ENCODE peak calls at places on chromosomes 5 and 9, in ten cellular contexts. X is right lobe of liver; E is CD8-positive, alpha-beta T cell; H is lung; V is SK-N-SH; W is CD8-positive, alpha-beta memory T cell; F is effector memory CD4-positive, alpha-beta T cell; I is ovary; A is iPS DF 6.9; P is heart right ventricle. S is an unnamed sample. For H3K4me1, the result is how much of the 10 kb centered on the place peaks cover.

GRCh38 chr9:75001719-75002421 is 26.2 kb downstream of the CARNMT1 start:
- DNase-seq in X (no peak), E (no peak), H (no peak), V (peak), W (no peak), F (no peak), I (no peak), A (peak), P (no peak), S (peak)

GRCh38 chr9:127838375-127839078 is 15.9 kb downstream of the ENG start:
- DNase-seq in X (peak), E (no peak), H (peak), V (no peak), W (no peak), F (no peak), I (peak), A (no peak), P (peak), S (no peak)

GRCh38 chr9:7108956-7109355 is 351.2 kb downstream of the KDM4C start:
- DNase-seq in X (no peak), E (no peak), H (no peak), V (no peak), W (no peak), F (no peak), I (no peak), A (no peak), P (no peak), S (no peak)

GRCh38 chr5:75243100-75243499 is 6.4 kb upstream of the ANKRD31 start:
- DNase-seq in X (no peak), E (no peak), H (no peak), V (no peak), W (no peak), F (no peak), I (no peak), A (no peak), P (no peak), S (peak)

GRCh38 chr9:96033896-96034295 is 158.4 kb downstream of the ERCC6L2 start:
- DNase-seq in X (no peak), E (no peak), H (no peak), V (no peak), W (no peak), F (no peak), I (no peak), A (no peak), P (no peak), S (no peak)

GRCh38 chr9:136403915-136404800 is 4.2 kb upstream of the SNAPC4 start:
- DNase-seq in X (no peak), E (no peak), H (no peak), V (no peak), W (no peak), F (peak), I (no peak), A (no peak), P (no peak), S (no peak)

GRCh38 chr9:68961587-68961986 is 52.3 kb downstream of the PRKACG start:
- DNase-seq in X (no peak), E (no peak), H (no peak), V (no peak), W (no peak), F (no peak), I (no peak), A (no peak), P (no peak), S (no peak)

GRCh38 chr5:87435144-87435694 is 22.5 kb upstream of the CCNH start:
- DNase-seq in X (no peak), E (no peak), H (no peak), V (no peak), W (no peak), F (no peak), I (no peak), A (no peak), P (no peak), S (no peak)

GRCh38 chr9:93950619-93951601 is 4.2 kb downstream of the BARX1 start:
- DNase-seq in X (peak), E (no peak), H (peak), V (peak), W (no peak), F (no peak), I (no peak), A (no peak), P (no peak), S (no peak)

GRCh38 chr5:33611882-33612281 is 171.1 kb downstream of the TARS1 start:
- DNase-seq in X (no peak), E (no peak), H (no peak), V (no peak), W (no peak), F (no peak), I (no peak), A (no peak), P (no peak), S (peak)

GRCh38 chr5:76544268-76544926 is 78.8 kb downstream of the F2RL2 start:
- DNase-seq in X (peak), E (peak), H (no peak), V (peak), W (peak), F (peak), I (no peak), A (no peak), P (no peak), S (no peak)

GRCh38 chr9:91148306-91148705 is 213.4 kb downstream of the AUH start:
- DNase-seq in X (no peak), E (no peak), H (no peak), V (no peak), W (no peak), F (no peak), I (no peak), A (no peak), P (no peak), S (no peak)

DNA sequence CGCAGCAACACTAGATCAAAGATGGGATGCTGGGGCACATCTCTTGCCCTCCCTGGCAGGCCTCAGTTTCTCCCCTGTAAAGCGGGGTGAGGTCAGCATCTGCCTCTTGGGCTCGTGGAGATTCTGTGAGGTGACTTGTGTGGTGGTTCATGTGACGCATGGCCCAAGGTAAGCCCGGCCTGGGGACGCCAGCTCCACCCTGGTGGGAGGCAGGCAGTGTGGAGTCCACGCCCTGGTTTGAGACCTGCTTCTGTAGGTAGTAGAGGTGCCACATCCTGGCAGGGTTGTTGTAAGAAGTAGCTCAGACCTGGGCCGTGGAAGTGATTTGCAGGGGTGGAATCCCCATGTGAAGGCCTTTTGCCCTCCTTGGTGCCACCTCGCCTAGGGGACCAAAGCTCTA is 101.5 kb downstream of the DAB2IP start:
- DNase-seq in X (no peak), E (no peak), H (no peak), V (no peak), W (no peak), F (no peak), I (no peak), A (no peak), P (no peak), S (no peak)
- H3K4me1 ChIP-seq in X (under half), E (under half), H (under half), V (under half), W (under half), F (under half), I (half or more), A (under half), P (half or more), S (under half)

GRCh38 chr5:150446103-150446502 is 3.4 kb downstream of the RPS14 start:
- DNase-seq in X (no peak), E (no peak), H (no peak), V (no peak), W (no peak), F (no peak), I (no peak), A (no peak), P (no peak), S (no peak)
- H3K27ac ChIP-seq in X (no peak), E (no peak), H (no peak), V (no peak), W (no peak), F (no peak), I (no peak), A (no peak), P (no peak), S (no peak)

GRCh38 chr9:129349571-129349947 is 171.5 kb upstream of the IER5L start:
- DNase-seq in X (no peak), E (no peak), H (no peak), V (peak), W (no peak), F (no peak), I (no peak), A (no peak), P (no peak), S (no peak)
- H3K4me1 ChIP-seq in X (under half), E (under half), H (under half), V (under half), W (under half), F (under half), I (under half), A (under half), P (under half), S (under half)

GRCh38 chr9:19703702-19704101 is 85.1 kb downstream of the SLC24A2 start:
- DNase-seq in X (no peak), E (no peak), H (no peak), V (no peak), W (no peak), F (no peak), I (no peak), A (no peak), P (no peak), S (peak)
- H3K27ac ChIP-seq in X (no peak), E (no peak), H (no peak), V (no peak), W (no peak), F (no peak), I (no peak), A (no peak), P (no peak), S (no peak)

GRCh38 chr9:134192951-134193731 is 28.8 kb upstream of the RNU6ATAC start:
- DNase-seq in X (peak), E (no peak), H (peak), V (peak), W (peak), F (no peak), I (no peak), A (no peak), P (no peak), S (no peak)

GRCh38 chr9:134191455-134192209 is 27.3 kb upstream of the RNU6ATAC start:
- DNase-seq in X (peak), E (no peak), H (no peak), V (peak), W (peak), F (no peak), I (no peak), A (no peak), P (no peak), S (no peak)

GRCh38 chr9:134196911-134197310 is 32.5 kb upstream of the RNU6ATAC start:
- DNase-seq in X (peak), E (no peak), H (no peak), V (no peak), W (peak), F (no peak), I (no peak), A (no peak), P (peak), S (no peak)

GRCh38 chr9:134192311-134192950 is 28.1 kb upstream of the RNU6ATAC start:
- DNase-seq in X (peak), E (no peak), H (no peak), V (peak), W (peak), F (no peak), I (no peak), A (no peak), P (no peak), S (no peak)

DNA sequence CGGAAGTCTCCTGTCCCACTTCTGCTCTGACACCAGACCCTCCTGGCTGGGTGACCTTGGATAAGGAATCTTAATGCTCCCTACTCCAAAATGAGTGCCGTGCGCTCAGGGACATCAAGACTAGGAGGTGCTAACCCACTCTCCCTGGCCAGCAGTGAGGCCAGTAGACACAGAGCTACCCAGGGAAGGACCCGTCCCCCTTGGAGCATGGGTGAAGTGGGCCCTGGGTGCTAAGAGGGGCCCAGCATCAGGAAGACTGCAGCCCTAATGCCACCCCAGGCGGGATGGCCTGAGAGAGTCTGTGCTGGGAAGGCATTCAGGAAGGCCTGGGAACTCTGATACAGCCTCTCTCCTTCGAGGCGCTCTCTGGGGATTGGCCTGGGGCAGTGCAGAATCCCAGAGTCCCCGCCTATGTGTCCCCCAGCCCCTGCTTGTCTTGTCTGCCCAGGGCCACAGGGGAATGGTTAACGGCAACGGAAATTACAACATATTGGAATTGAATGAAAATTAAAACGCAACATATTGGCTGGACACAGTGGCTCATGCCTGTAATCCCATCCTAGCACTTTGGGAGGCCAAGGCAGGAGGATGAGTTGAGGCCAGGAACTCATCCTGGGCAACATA is 29.7 kb upstream of the RNU6ATAC start:
- DNase-seq in X (peak), E (no peak), H (no peak), V (peak), W (peak), F (no peak), I (no peak), A (no peak), P (no peak), S (no peak)
- H3K4me1 ChIP-seq in X (under half), E (under half), H (under half), V (under half), W (under half), F (under half), I (under half), A (under half), P (under half), S (under half)

DNA sequence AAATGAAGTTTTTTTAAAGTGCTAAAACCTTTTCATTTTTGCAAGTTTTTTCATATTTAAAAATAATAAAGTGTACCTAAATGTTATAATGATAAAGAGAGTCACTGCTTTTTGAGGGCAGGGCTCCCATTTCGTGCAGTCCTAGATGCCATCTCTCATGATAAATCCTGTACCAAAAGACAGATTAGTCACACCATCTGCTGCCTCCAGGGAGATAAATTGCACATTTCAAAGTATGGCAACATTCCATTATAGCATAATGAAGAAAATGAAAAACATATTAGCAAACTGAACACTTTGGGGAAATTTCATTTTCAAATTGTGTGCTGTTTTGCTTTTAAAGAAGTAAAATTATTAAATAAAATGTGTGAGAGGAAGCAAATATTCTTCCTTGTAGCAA is 257.2 kb downstream of the KIAA0825 start:
- DNase-seq in X (no peak), E (no peak), H (no peak), V (peak), W (no peak), F (no peak), I (no peak), A (no peak), P (no peak), S (peak)
- H3K27ac ChIP-seq in X (no peak), E (no peak), H (no peak), V (no peak), W (no peak), F (no peak), I (no peak), A (no peak), P (no peak), S (no peak)

GRCh38 chr5:60811105-60811504 is 33.0 kb downstream of the ELOVL7 start:
- DNase-seq in X (no peak), E (no peak), H (no peak), V (no peak), W (no peak), F (no peak), I (no peak), A (no peak), P (no peak), S (no peak)

GRCh38 chr5:60814498-60814897 is 29.6 kb downstream of the ELOVL7 start:
- DNase-seq in X (no peak), E (no peak), H (no peak), V (no peak), W (no peak), F (no peak), I (no peak), A (no peak), P (no peak), S (no peak)

GRCh38 chr5:60810438-60811085 is 33.5 kb downstream of the ELOVL7 start:
- DNase-seq in X (no peak), E (no peak), H (no peak), V (no peak), W (no peak), F (no peak), I (no peak), A (no peak), P (no peak), S (peak)

GRCh38 chr5:60810036-60810435 is 34.0 kb downstream of the ELOVL7 start:
- DNase-seq in X (no peak), E (no peak), H (no peak), V (no peak), W (no peak), F (no peak), I (no peak), A (no peak), P (no peak), S (no peak)

GRCh38 chr5:60812426-60812825 is 31.6 kb downstream of the ELOVL7 start:
- DNase-seq in X (no peak), E (no peak), H (no peak), V (no peak), W (no peak), F (no peak), I (no peak), A (no peak), P (no peak), S (no peak)
- H3K4me1 ChIP-seq in X (under half), E (under half), H (under half), V (under half), W (under half), F (under half), I (under half), A (under half), P (under half), S (under half)

GRCh38 chr5:60698316-60698715 is 1.6 kb downstream of the DEPDC1B start:
- DNase-seq in X (no peak), E (no peak), H (no peak), V (no peak), W (no peak), F (no peak), I (no peak), A (no peak), P (no peak), S (no peak)
- H3K27ac ChIP-seq in X (no peak), E (no peak), H (no peak), V (no peak), W (no peak), F (no peak), I (no peak), A (no peak), P (no peak), S (no peak)